ENCODE peak calls at places on chromosomes 16 and 17, in ten cellular contexts. I is WTC11; T is HFF-Myc; C is astrocyte of the cerebellum; W is effector memory CD8-positive, alpha-beta T cell; E is AG04450; L is NCI-H69; A is myocyte; N is astrocyte of the spinal cord; Q is activated T-helper 9 cell treated with anti-CD3 and anti-CD28 coated beads, Interleukin-2, amount 50 U/mL, for 16 hours. J is an unnamed sample.

GRCh38 chr16:50501986-50502615 is 46.1 kb upstream of the NKD1 start:
- DNase-seq in I (no peak), T (no peak), C (no peak), W (no peak), E (no peak), L (no peak), A (no peak), N (no peak), Q (no peak), J (no peak)

GRCh38 chr16:65409505-65409904 is 287.6 kb upstream of the CDH11 start:
- DNase-seq in I (no peak), T (no peak), C (no peak), W (no peak), E (no peak), L (no peak), A (no peak), N (peak; percentile 50), Q (no peak), J (no peak)

GRCh38 chr17:33272438-33272837 is 20.7 kb downstream of the ASIC2 start:
- DNase-seq in I (no peak), T (no peak), C (no peak), W (no peak), E (no peak), L (no peak), A (no peak), N (no peak), Q (no peak), J (no peak)

GRCh38 chr17:82225368-82226029 is 3.3 kb upstream of the SLC16A3 start:
- DNase-seq in I (no peak), T (no peak), C (no peak), W (no peak), E (no peak), L (no peak), A (peak; percentile 87), N (no peak), Q (no peak), J (no peak)

GRCh38 chr17:7251330-7252175 is at the start of gene CTDNEP1:
- DNase-seq in I (peak; percentile 97), T (peak; percentile 99), C (peak; percentile 99), W (peak; percentile 99), E (peak; percentile 99), L (peak; percentile 97), A (peak; percentile 100), N (peak; percentile 100), Q (peak; percentile 98), J (peak; percentile 98)

GRCh38 chr16:112153-112840 is 26.2 kb downstream of the NPRL3 start:
- DNase-seq in I (no peak), T (no peak), C (no peak), W (no peak), E (no peak), L (no peak), A (no peak), N (no peak), Q (no peak), J (no peak)

GRCh38 chr16:11405331-11406176 is 60.3 kb downstream of the RMI2 start:
- DNase-seq in I (peak; percentile 86), T (no peak), C (no peak), W (peak; percentile 35), E (no peak), L (peak; percentile 64), A (no peak), N (no peak), Q (peak; percentile 20), J (no peak)

GRCh38 chr17:49291929-49292328 is 61.3 kb upstream of the PHOSPHO1 start:
- DNase-seq in I (no peak), T (no peak), C (no peak), W (no peak), E (no peak), L (no peak), A (no peak), N (no peak), Q (no peak), J (no peak)

GRCh38 chr17:9924735-9925191 is 19.7 kb upstream of the RCVRN start:
- DNase-seq in I (no peak), T (no peak), C (peak; percentile 70), W (peak; percentile 23), E (peak; percentile 21), L (peak; percentile 43), A (peak; percentile 77), N (peak; percentile 75), Q (no peak), J (peak; percentile 76)

GRCh38 chr16:35391328-35391727 is 1931.9 kb downstream of the TP53TG3F start:
- DNase-seq in I (peak; percentile 47), T (peak; percentile 7), C (no peak), W (no peak), E (no peak), L (peak; percentile 37), A (no peak), N (peak; percentile 10), Q (no peak), J (peak; percentile 59)

GRCh38 chr16:54744998-54745397 is 185.7 kb upstream of the IRX5 start:
- DNase-seq in I (no peak), T (no peak), C (no peak), W (no peak), E (no peak), L (no peak), A (no peak), N (no peak), Q (no peak), J (no peak)

GRCh38 chr17:38654411-38655398 is 20.1 kb downstream of the EPOP start:
- DNase-seq in I (peak; percentile 10), T (no peak), C (no peak), W (no peak), E (no peak), L (no peak), A (no peak), N (no peak), Q (no peak), J (no peak)

GRCh38 chr17:79904865-79905264 is 65.6 kb upstream of the CBX4 start:
- DNase-seq in I (peak; percentile 5), T (no peak), C (no peak), W (no peak), E (no peak), L (no peak), A (no peak), N (no peak), Q (no peak), J (no peak)

J was measured in H4.